ENCODE peak calls at places on chromosomes 13 and 19, in five cellular contexts. J is neural progenitor cell; F is astrocyte of the cerebellum; I is fibroblast of lung; B is CD8-positive, alpha-beta T cell. W is an unnamed sample.

GRCh38 chr13:46751811-46752635 is 44.9 kb downstream of the ESD start:
- DNase-seq in J (peak; percentile 11), I (no peak), B (peak; percentile 48), F (peak; percentile 52), W (no peak)

GRCh38 chr13:42553098-42554046 is 20.6 kb upstream of the TNFSF11 start:
- DNase-seq in F (peak; percentile 34), I (peak; percentile 94), B (no peak), J (no peak), W (no peak)

GRCh38 chr19:29390742-29391141 is 135.1 kb upstream of the VSTM2B start:
- DNase-seq in F (no peak), J (no peak), I (no peak), B (no peak), W (no peak)

GRCh38 chr19:38417544-38418506 is 8.2 kb downstream of the RASGRP4 start:
- DNase-seq in F (no peak), I (peak; percentile 11), J (peak; percentile 84), B (peak; percentile 48), W (peak; percentile 52)

GRCh38 chr13:105328212-105328611 is 1207.2 kb downstream of the EFNB2 start:
- DNase-seq in I (no peak), F (no peak), B (no peak), J (no peak), W (no peak)

GRCh38 chr19:10346509-10346908 is 7.1 kb upstream of the ICAM3 start:
- DNase-seq in J (no peak), F (no peak), I (peak; percentile 8), B (no peak), W (no peak)

GRCh38 chr19:18321729-18322091 is 1.2 kb downstream of the LSM4 start:
- DNase-seq in I (peak; percentile 36), B (no peak), F (no peak), J (no peak), W (no peak)

GRCh38 chr13:30618186-30618937 is 642 bp downstream of the USPL1 start:
- DNase-seq in F (no peak), B (no peak), J (peak; percentile 15), I (no peak), W (no peak)

GRCh38 chr13:109666656-109667448 is 119.5 kb downstream of the IRS2 start:
- DNase-seq in J (no peak), I (no peak), B (no peak), F (no peak), W (no peak)

GRCh38 chr13:59880468-59880867 is 283.3 kb downstream of the DIAPH3 start:
- DNase-seq in F (no peak), I (peak; percentile 25), J (no peak), B (no peak), W (no peak)

GRCh38 chr19:10516671-10517286 is 468 bp downstream of the S1PR5 start:
- DNase-seq in J (no peak), I (no peak), F (no peak), B (peak; percentile 22), W (no peak)

GRCh38 chr19:54248016-54248601 is 5.5 kb upstream of the LILRA6 start:
- DNase-seq in F (no peak), B (no peak), I (no peak), J (no peak), W (no peak)

GRCh38 chr13:97502192-97502591 is 68.2 kb downstream of the RAP2A start:
- DNase-seq in B (no peak), F (no peak), I (peak; percentile 57), J (no peak), W (no peak)

GRCh38 chr13:112930192-112930591 is 38.8 kb upstream of the MCF2L start:
- DNase-seq in I (no peak), F (no peak), J (no peak), B (no peak), W (no peak)

GRCh38 chr13:38103851-38104250 is 234.3 kb upstream of the TRPC4 start:
- DNase-seq in J (no peak), B (no peak), I (no peak), F (no peak), W (no peak)

GRCh38 chr19:49534632-49535385 is 7.0 kb downstream of the RCN3 start:
- DNase-seq in J (no peak), B (no peak), F (no peak), I (no peak), W (no peak)
- TF ChIP-seq CTCF in J (no peak), B (no peak), F (no peak), I (no peak), W (no peak)

DNA sequence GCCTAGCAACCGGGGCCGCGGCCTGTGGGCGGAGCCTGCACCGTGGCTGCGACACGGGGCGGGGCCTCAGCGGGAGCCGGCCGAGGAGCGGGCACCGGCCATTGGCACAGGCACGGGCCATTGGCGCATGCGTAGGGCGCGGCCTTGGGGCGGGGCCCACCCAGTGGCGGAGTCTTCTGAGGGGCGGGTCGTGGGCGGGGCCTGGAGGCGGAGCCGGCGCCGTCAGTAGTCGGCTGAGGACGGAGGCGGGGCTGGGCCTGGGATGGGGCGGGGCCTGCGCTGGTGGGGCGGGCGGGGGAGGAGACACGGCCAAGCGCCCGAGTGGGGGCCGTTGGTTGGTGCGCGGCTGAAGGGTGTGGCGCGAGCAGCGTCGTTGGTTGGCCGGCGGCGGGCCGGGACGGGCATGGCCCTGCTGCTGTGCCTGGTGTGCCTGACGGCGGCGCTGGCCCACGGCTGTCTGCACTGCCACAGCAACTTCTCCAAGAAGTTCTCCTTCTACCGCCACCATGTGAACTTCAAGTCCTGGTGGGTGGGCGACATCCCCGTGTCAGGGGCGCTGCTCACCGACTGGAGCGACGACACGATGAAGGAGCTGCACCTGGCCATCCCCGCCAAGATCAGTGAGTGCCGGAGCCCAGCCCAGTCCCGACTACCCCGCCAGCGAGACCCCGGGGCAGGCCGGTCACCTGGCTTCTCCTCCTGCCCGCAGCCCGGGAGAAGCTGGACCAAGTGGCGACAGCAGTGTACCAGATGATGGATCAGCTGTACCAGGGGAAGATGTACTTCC is at the start of gene IZUMO4:
- DNase-seq in I (peak; percentile 98), B (peak; percentile 100), J (peak; percentile 99), F (peak; percentile 88), W (peak; percentile 100)
- TF ChIP-seq CTCF in I (no peak), B (peak; percentile 49), J (peak; percentile 53), F (peak; percentile 24), W (no peak)

DNA sequence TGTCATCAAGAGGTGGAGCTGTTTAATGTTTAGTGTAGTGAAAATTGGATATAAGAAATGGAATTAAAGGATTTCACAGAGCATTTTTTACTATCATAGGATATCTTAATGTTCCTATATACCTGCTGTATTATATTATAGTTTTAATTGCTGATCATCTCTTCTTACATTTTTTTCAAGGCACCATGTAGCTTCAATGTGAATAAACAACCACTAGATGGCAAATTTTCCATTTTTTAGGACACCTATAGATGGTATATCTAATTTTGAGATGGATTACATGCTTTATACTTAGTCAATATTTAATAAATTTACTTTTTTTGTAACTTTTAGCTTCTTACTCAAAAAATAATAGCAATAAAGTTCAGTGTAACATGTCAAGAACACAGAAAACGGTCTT is 9.0 kb upstream of the ATXN8OS start:
- DNase-seq in I (peak; percentile 3), B (no peak), J (no peak), F (no peak), W (no peak)
- TF ChIP-seq CTCF in I (no peak), B (no peak), J (peak; percentile 54), F (peak; percentile 21), W (peak; percentile 76)

GRCh38 chr13:40148103-40148502 is 492.6 kb downstream of the COG6 start:
- DNase-seq in I (no peak), J (no peak), B (peak; percentile 33), F (no peak), W (no peak)

GRCh38 chr13:40145139-40145538 is 489.7 kb downstream of the COG6 start:
- DNase-seq in B (no peak), I (no peak), J (no peak), F (no peak), W (no peak)

GRCh38 chr13:40146586-40147240 is 491.3 kb downstream of the COG6 start:
- DNase-seq in F (no peak), J (no peak), I (no peak), B (peak; percentile 21), W (no peak)

GRCh38 chr13:40143559-40143958 is 488.1 kb downstream of the COG6 start:
- DNase-seq in I (no peak), J (no peak), F (no peak), B (no peak), W (no peak)

GRCh38 chr13:40146063-40146462 is 490.6 kb downstream of the COG6 start:
- DNase-seq in J (peak; percentile 26), I (no peak), B (no peak), F (no peak), W (no peak)
- TF ChIP-seq CTCF in J (peak; percentile 27), I (no peak), B (no peak), F (no peak), W (no peak)

DNA sequence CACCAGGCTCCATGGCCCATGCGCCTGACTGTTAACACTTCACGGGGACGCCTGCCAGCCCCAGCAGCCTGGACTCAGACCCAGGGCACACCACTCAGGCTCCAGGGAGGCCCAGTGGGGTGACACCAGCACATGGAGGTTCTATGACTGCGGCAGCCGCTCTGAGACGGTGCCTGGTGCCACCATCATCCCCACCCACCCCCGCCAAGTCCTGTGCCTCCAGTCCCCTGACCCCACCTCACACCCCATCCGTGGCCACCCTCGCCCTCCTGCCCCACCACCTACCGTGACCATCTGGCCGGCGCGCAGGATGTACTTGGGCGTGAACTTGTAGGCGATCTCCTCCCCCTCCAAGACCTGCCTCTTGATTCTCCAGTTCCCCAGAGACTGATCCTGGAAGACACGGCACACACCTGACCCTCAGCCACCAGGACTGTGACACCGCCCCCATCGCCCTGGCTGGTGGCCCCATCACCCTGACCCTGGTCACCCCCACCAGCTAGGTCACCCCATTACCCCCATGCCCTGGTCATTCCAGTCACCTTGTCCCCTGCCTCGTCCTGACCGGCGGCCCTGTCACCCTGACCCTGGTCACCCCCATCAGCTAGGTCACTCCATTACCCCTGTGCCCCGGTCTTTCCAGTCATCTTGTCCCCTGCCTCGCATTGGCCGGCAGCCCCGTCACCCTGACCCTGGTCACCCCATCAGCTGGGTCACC is 4.9 kb upstream of the TIMM13 start:
- DNase-seq in F (no peak), J (no peak), I (no peak), B (no peak), W (no peak)
- TF ChIP-seq CTCF in F (no peak), J (no peak), I (no peak), B (no peak), W (no peak)

W was measured in endothelial cell.